ENCODE peak calls at places on chromosome 1, in nine cellular contexts. U is uterus; M is fibroblast of lung; G is NCI-H1694; Z is T-helper 1 cell; S is activated naive CD8-positive, alpha-beta T cell treated with anti-CD3 and anti-CD28 coated beads, Interleukin-2, amount 50 U/mL, for 24 hours; V is heart right ventricle; H is NCI-H510A treated with DMSO at 0.1 percent for 48 hours; B is ELR. P is an unnamed sample.

GRCh38 chr1:218779341-218779831 is 394.3 kb upstream of the LYPLAL1 start:
- DNase-seq in B (peak), V (no peak), Z (no peak), H (no peak), M (no peak), U (no peak), S (no peak), G (no peak), P (no peak)

GRCh38 chr1:173392895-173393654 is 84.1 kb upstream of the PRDX6 start:
- DNase-seq in V (no peak), G (no peak), M (peak), U (no peak), Z (no peak), B (peak), S (no peak), H (no peak), P (no peak)

GRCh38 chr1:11187936-11188335 is 1.2 kb upstream of the ANGPTL7 start:
- DNase-seq in Z (no peak), B (no peak), V (no peak), H (no peak), G (no peak), M (no peak), U (no peak), S (no peak), P (no peak)

GRCh38 chr1:27491748-27492700 is 2.1 kb upstream of the WASF2 start:
- DNase-seq in B (no peak), V (peak), S (no peak), Z (no peak), G (no peak), U (peak), M (peak), H (no peak), P (peak)

GRCh38 chr1:240344918-240345317 is 253.2 kb downstream of the FMN2 start:
- DNase-seq in M (peak), B (peak), V (no peak), U (no peak), Z (no peak), S (no peak), H (no peak), G (no peak), P (no peak)

GRCh38 chr1:41739061-41739955 is 179.4 kb downstream of the HIVEP3 start:
- DNase-seq in Z (peak), S (peak), U (peak), V (peak), H (peak), B (peak), G (no peak), M (peak), P (peak)

GRCh38 chr1:168230709-168231108 is 4.9 kb downstream of the SFT2D2 start:
- DNase-seq in S (no peak), M (no peak), G (no peak), B (no peak), U (no peak), V (no peak), H (no peak), Z (no peak), P (no peak)

GRCh38 chr1:171110485-171111340 is 20.0 kb downstream of the FMO3 start:
- DNase-seq in H (no peak), M (peak), U (no peak), Z (no peak), S (no peak), B (no peak), G (no peak), V (no peak), P (no peak)

GRCh38 chr1:168252204-168252733 is 26.5 kb downstream of the SFT2D2 start:
- DNase-seq in B (no peak), H (no peak), S (no peak), V (no peak), G (no peak), Z (no peak), U (no peak), M (no peak), P (no peak)

GRCh38 chr1:9785406-9785805 is 38.4 kb downstream of the CLSTN1 start:
- DNase-seq in V (no peak), G (no peak), M (no peak), B (no peak), S (no peak), Z (no peak), H (no peak), U (no peak), P (no peak)

GRCh38 chr1:92886886-92887419 is 55.1 kb downstream of the RPL5 start:
- DNase-seq in B (no peak), Z (no peak), S (no peak), U (no peak), M (no peak), V (no peak), H (peak), G (no peak), P (no peak)

GRCh38 chr1:226984521-226985238 is 44.6 kb downstream of the COQ8A start:
- DNase-seq in Z (no peak), H (no peak), G (peak), U (no peak), S (no peak), M (no peak), V (no peak), B (no peak), P (no peak)

GRCh38 chr1:231590453-231591198 is 36.0 kb upstream of the DISC1 start:
- DNase-seq in S (peak), Z (peak), M (peak), G (peak), U (peak), B (peak), H (peak), V (peak), P (peak)

GRCh38 chr1:236112332-236112627 is 30.1 kb upstream of the GPR137B start:
- DNase-seq in U (no peak), V (no peak), B (no peak), S (no peak), Z (no peak), H (no peak), G (no peak), M (no peak), P (no peak)

GRCh38 chr1:113872219-113872934 is 865 bp upstream of the PTPN22 start:
- DNase-seq in M (no peak), H (no peak), G (no peak), B (no peak), V (no peak), U (no peak), Z (no peak), S (no peak), P (no peak)

GRCh38 chr1:185373813-185374524 is 56.9 kb upstream of the IVNS1ABP start:
- DNase-seq in Z (no peak), B (peak), M (peak), H (no peak), S (no peak), U (no peak), G (no peak), V (no peak), P (peak)

GRCh38 chr1:35539073-35539823 is 18.0 kb downstream of the KIAA0319L start:
- DNase-seq in G (no peak), Z (peak), S (peak), H (no peak), V (no peak), U (no peak), B (peak), M (no peak), P (no peak)

GRCh38 chr1:24114753-24115152 is 2.8 kb upstream of the MYOM3 start:
- DNase-seq in U (no peak), S (no peak), Z (no peak), H (no peak), M (no peak), V (no peak), B (no peak), G (no peak), P (no peak)

GRCh38 chr1:64302971-64303370 is 99.5 kb downstream of the UBE2U start:
- DNase-seq in Z (no peak), M (peak), U (no peak), B (peak), H (no peak), G (no peak), S (no peak), V (no peak), P (no peak)

GRCh38 chr1:93814059-93814794 is 64.8 kb downstream of the DNTTIP2 start:
- DNase-seq in H (peak), V (peak), U (peak), G (peak), B (peak), M (peak), S (peak), Z (peak), P (peak)

GRCh38 chr1:226988337-226988672 is 48.2 kb downstream of the COQ8A start:
- DNase-seq in B (no peak), H (peak), V (no peak), S (no peak), M (no peak), Z (no peak), U (no peak), G (no peak), P (no peak)

GRCh38 chr1:107000907-107001306 is 55.6 kb upstream of the PRMT6 start:
- DNase-seq in H (no peak), B (no peak), M (peak), V (no peak), G (no peak), U (no peak), Z (no peak), S (no peak), P (no peak)